ENCODE peak calls at places on chromosomes 6 and 20, in four cellular contexts. S is iris pigment epithelial cell; U is activated T-cell treated with anti-CD3 and anti-CD28 coated beads, Interleukin-2, amount 50 U/mL, for 4 hours; A is COLO829. D is an unnamed sample.

GRCh38 chr20:4136078-4136966 is 121.0 kb upstream of the RNF24 start:
- DNase-seq in S (peak; percentile 39), U (no peak), A (no peak), D (no peak)

GRCh38 chr6:170198298-170198697 is 92.6 kb downstream of the DLL1 start:
- DNase-seq in S (no peak), U (no peak), A (no peak), D (no peak)

GRCh38 chr6:2178125-2178524 is 67.3 kb downstream of the GMDS start:
- DNase-seq in S (no peak), U (no peak), A (no peak), D (no peak)

GRCh38 chr6:129390900-129391299 is 319.1 kb downstream of the ARHGAP18 start:
- DNase-seq in S (peak; percentile 23), U (no peak), A (no peak), D (no peak)

GRCh38 chr6:45722876-45723275 is 292.8 kb downstream of the CLIC5 start:
- DNase-seq in S (no peak), U (no peak), A (no peak), D (no peak)

GRCh38 chr6:17601389-17601703 is 1.2 kb downstream of the FAM8A1 start:
- DNase-seq in S (no peak), U (no peak), A (no peak), D (no peak)

GRCh38 chr6:71126506-71126905 is 162.1 kb upstream of the OGFRL1 start:
- DNase-seq in S (no peak), U (no peak), A (no peak), D (no peak)

GRCh38 chr6:113082691-113083090 is 735.6 kb downstream of the RFPL4B start:
- DNase-seq in S (peak; percentile 88), U (no peak), A (no peak), D (no peak)

GRCh38 chr20:59135093-59135492 is 28.5 kb upstream of the ZNF831 start:
- DNase-seq in S (no peak), U (no peak), A (no peak), D (no peak)

GRCh38 chr6:163706688-163707087 is 292.2 kb downstream of the QKI start:
- DNase-seq in S (no peak), U (no peak), A (no peak), D (no peak)

GRCh38 chr6:30883743-30884520 is at the start of gene DDR1:
- DNase-seq in S (peak; percentile 60), U (peak; percentile 44), A (no peak), D (peak; percentile 50)

GRCh38 chr20:34215711-34216381 is 25.4 kb upstream of the ASIP start:
- DNase-seq in S (peak; percentile 78), U (peak; percentile 33), A (peak; percentile 40), D (peak; percentile 50)

GRCh38 chr6:121405306-121405705 is 30.1 kb upstream of the GJA1 start:
- DNase-seq in S (no peak), U (no peak), A (no peak), D (no peak)

GRCh38 chr6:135323202-135323668 is 142.1 kb downstream of the MYB start:
- DNase-seq in S (no peak), U (no peak), A (no peak), D (no peak)

GRCh38 chr6:88376759-88377387 is 210.7 kb upstream of the CNR1 start:
- DNase-seq in S (peak; percentile 89), U (no peak), A (peak; percentile 64), D (no peak)

GRCh38 chr6:167543602-167544506 is 219.0 kb downstream of the TTLL2 start:
- DNase-seq in S (peak; percentile 29), U (no peak), A (no peak), D (no peak)

GRCh38 chr20:16393297-16393696 is 180.0 kb downstream of the KIF16B start:
- DNase-seq in S (no peak), U (no peak), A (no peak), D (no peak)

GRCh38 chr20:21229163-21229562 is 74.0 kb upstream of the XRN2 start:
- DNase-seq in S (no peak), U (no peak), A (no peak), D (no peak)

GRCh38 chr6:104692008-104692407 is 167.7 kb downstream of the HACE1 start:
- DNase-seq in S (no peak), U (no peak), A (no peak), D (no peak)

GRCh38 chr20:62305765-62306431 is 3.1 kb downstream of the ADRM1 start:
- DNase-seq in S (no peak), U (no peak), A (no peak), D (no peak)

GRCh38 chr20:46346770-46347169 is 38.5 kb upstream of the CDH22 start:
- DNase-seq in S (no peak), U (no peak), A (no peak), D (no peak)

GRCh38 chr6:91299544-91300491 is 712.9 kb upstream of the MAP3K7 start:
- DNase-seq in S (peak; percentile 75), U (no peak), A (no peak), D (no peak)

GRCh38 chr20:36467076-36467999 is 74.0 kb upstream of the MYL9 start:
- DNase-seq in S (no peak), U (peak; percentile 33), A (peak; percentile 93), D (peak; percentile 39)

GRCh38 chr20:19880256-19881079 is 122.4 kb downstream of the RIN2 start:
- DNase-seq in S (peak; percentile 91), U (no peak), A (no peak), D (no peak)

GRCh38 chr20:62268228-62268900 is 30.0 kb downstream of the OSBPL2 start:
- DNase-seq in S (no peak), U (no peak), A (no peak), D (no peak)

GRCh38 chr6:12769556-12770255 is 53.1 kb downstream of the PHACTR1 start:
- DNase-seq in S (no peak), U (no peak), A (no peak), D (no peak)